ENCODE peak calls at places on chromosomes 3 and 15, in six cellular contexts. L is upper lobe of right lung, X is NT2/D1, F is aorta, R is neural progenitor cell, Q is adrenal gland. C is an unnamed sample.
A peak's percentile ranks its signal among the peaks of the same experiment; 100 is the strongest.

GRCh38 chr3:150429767-150430166 is 21.7 kb downstream of the TSC22D2 start:
- DNase-seq in L (no peak), X (no peak), F (no peak), R (no peak), Q (no peak), C (no peak)

GRCh38 chr3:54621181-54621580 is 306.7 kb downstream of the LRTM1 start:
- DNase-seq in L (no peak), X (no peak), F (no peak), R (no peak), Q (peak; percentile 55), C (peak; percentile 83)

GRCh38 chr3:172140499-172141391 is 101.4 kb downstream of the FNDC3B start:
- DNase-seq in L (no peak), X (no peak), F (no peak), R (no peak), Q (peak; percentile 73), C (no peak)

GRCh38 chr15:85771781-85772445 is 22.8 kb downstream of the KLHL25 start:
- DNase-seq in L (peak; percentile 83), X (no peak), F (peak; percentile 91), R (no peak), Q (peak; percentile 65), C (no peak)

GRCh38 chr3:183485585-183485984 is 57.2 kb upstream of the MCF2L2 start:
- DNase-seq in L (no peak), X (no peak), F (no peak), R (no peak), Q (peak; percentile 31), C (no peak)

GRCh38 chr3:126526668-126527005 is 2.7 kb downstream of the CHST13 start:
- DNase-seq in L (peak; percentile 55), X (no peak), F (peak; percentile 57), R (no peak), Q (no peak), C (no peak)

GRCh38 chr3:171221104-171221503 is 194.6 kb upstream of the SLC2A2 start:
- DNase-seq in L (no peak), X (no peak), F (no peak), R (no peak), Q (no peak), C (no peak)

GRCh38 chr3:43423142-43423541 is 136.8 kb downstream of the SNRK start:
- DNase-seq in L (no peak), X (no peak), F (peak; percentile 85), R (no peak), Q (peak; percentile 93), C (peak; percentile 38)

GRCh38 chr3:182244222-182244971 is 532.7 kb downstream of the SOX2 start:
- DNase-seq in L (no peak), X (no peak), F (no peak), R (no peak), Q (no peak), C (no peak)

GRCh38 chr15:23467110-23467600 is 20.1 kb upstream of the GOLGA6L2 start:
- DNase-seq in L (no peak), X (no peak), F (no peak), R (peak; percentile 6), Q (no peak), C (no peak)

GRCh38 chr3:35422826-35423601 is 216.3 kb upstream of the ARPP21 start:
- DNase-seq in L (no peak), X (no peak), F (no peak), R (no peak), Q (no peak), C (peak; percentile 11)

GRCh38 chr3:130905551-130905950 is 11.7 kb downstream of the ATP2C1 start:
- DNase-seq in L (no peak), X (no peak), F (no peak), R (no peak), Q (no peak), C (no peak)

GRCh38 chr15:52095597-52096262 is 16.8 kb downstream of the BCL2L10 start:
- DNase-seq in L (no peak), X (no peak), F (no peak), R (no peak), Q (no peak), C (peak; percentile 48)

GRCh38 chr3:197750863-197751737 is 1.4 kb downstream of the FYTTD1 start:
- DNase-seq in L (peak; percentile 73), X (no peak), F (peak; percentile 87), R (peak; percentile 21), Q (peak; percentile 78), C (peak; percentile 73)

GRCh38 chr3:151404316-151404715 is 19.8 kb upstream of the P2RY12 start:
- DNase-seq in L (no peak), X (no peak), F (no peak), R (no peak), Q (no peak), C (no peak)

GRCh38 chr3:175421897-175422296 is 562.8 kb downstream of the NAALADL2 start:
- DNase-seq in L (no peak), X (no peak), F (no peak), R (no peak), Q (no peak), C (no peak)

GRCh38 chr15:63089260-63090043 is 32.2 kb upstream of the LACTB start:
- DNase-seq in L (no peak), X (peak; percentile 76), F (no peak), R (no peak), Q (no peak), C (peak; percentile 91)

GRCh38 chr3:112629425-112629824 is 11.5 kb downstream of the CCDC80 start:
- DNase-seq in L (no peak), X (peak; percentile 61), F (no peak), R (no peak), Q (peak; percentile 81), C (peak; percentile 92)

GRCh38 chr3:192812736-192813383 is 85.5 kb upstream of the FGF12 start:
- DNase-seq in L (no peak), X (peak; percentile 38), F (no peak), R (peak; percentile 66), Q (no peak), C (no peak)

GRCh38 chr15:71809346-71809745 is 1.0 kb upstream of the NR2E3 start:
- DNase-seq in L (no peak), X (no peak), F (no peak), R (no peak), Q (no peak), C (no peak)

GRCh38 chr15:63059573-63060216 is 17.1 kb downstream of the TPM1 start:
- DNase-seq in L (no peak), X (no peak), F (no peak), R (no peak), Q (peak; percentile 55), C (no peak)

GRCh38 chr3:176514297-176514696 is 683.0 kb downstream of the TBL1XR1 start:
- DNase-seq in L (no peak), X (peak; percentile 76), F (no peak), R (peak; percentile 84), Q (no peak), C (peak; percentile 35)

GRCh38 chr3:172520332-172520831 is 2.8 kb downstream of the TNFSF10 start:
- DNase-seq in L (no peak), X (no peak), F (no peak), R (no peak), Q (no peak), C (no peak)

GRCh38 chr15:52232327-52232726 is 41.1 kb upstream of the GNB5 start:
- DNase-seq in L (no peak), X (no peak), F (no peak), R (no peak), Q (no peak), C (no peak)

GRCh38 chr15:65054333-65055200 is 9.4 kb downstream of the SLC51B start:
- DNase-seq in L (peak; percentile 84), X (peak; percentile 46), F (peak; percentile 91), R (peak; percentile 81), Q (peak; percentile 92), C (peak; percentile 65)

GRCh38 chr3:127483902-127484591 is 106.5 kb downstream of the TPRA1 start:
- DNase-seq in L (peak; percentile 46), X (no peak), F (peak; percentile 40), R (no peak), Q (peak; percentile 18), C (no peak)

GRCh38 chr3:128173241-128173640 is 20.0 kb downstream of the EEFSEC start:
- DNase-seq in L (no peak), X (no peak), F (no peak), R (no peak), Q (no peak), C (no peak)

GRCh38 chr3:69941037-69941436 is 58.5 kb upstream of the SAMMSON start:
- DNase-seq in L (no peak), X (no peak), F (no peak), R (no peak), Q (no peak), C (no peak)

GRCh38 chr15:90674476-90674875 is 42.7 kb upstream of the BLM start:
- DNase-seq in L (no peak), X (no peak), F (no peak), R (no peak), Q (no peak), C (no peak)

DNA sequence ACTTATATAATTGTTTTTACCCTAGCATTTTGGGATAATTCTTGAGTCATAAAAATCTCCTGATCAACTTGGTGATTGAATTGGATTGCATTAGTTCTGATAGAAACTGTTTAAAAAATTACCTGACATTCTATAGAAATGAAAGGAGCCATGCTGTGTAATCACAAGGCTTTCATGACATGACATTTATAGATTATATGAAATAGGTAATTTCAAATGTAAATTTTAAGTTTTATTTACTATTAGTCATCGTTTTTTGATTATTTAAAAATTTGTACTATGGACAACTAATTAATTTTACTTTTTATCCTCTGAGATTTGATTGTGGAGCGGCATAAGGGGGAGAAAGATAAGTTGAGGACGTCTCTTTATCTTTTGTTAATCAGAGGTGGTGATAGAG is 12.3 kb upstream of the CHD2 start:
- DNase-seq in L (no peak), X (no peak), F (no peak), R (no peak), Q (no peak), C (no peak)
- H3K4me3 ChIP-seq in L (peak overlapping the region; percentile 67), X (no peak overlapping the region), F (no peak overlapping the region), R (peak overlapping the region; percentile 94), Q (peak overlapping the region; percentile 99), C (no peak overlapping the region)

DNA sequence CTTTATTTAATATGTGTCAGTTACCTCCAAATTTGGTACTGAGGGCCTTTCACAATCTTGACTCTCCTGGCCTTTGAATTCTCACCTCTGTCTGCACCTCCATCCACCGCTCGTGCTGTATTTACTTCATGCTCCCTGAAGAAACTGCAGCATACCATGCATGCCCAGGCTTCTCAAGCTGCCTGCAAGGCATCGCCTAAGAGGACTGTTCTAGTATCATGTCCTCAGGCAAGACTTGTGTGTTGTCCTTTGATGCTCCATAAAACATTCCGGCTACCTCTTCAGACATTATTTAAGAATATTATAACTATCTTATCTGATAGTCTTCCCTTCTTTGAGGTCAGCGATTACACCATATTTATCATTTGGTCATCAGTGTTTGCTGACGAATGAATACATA is 682.5 kb downstream of the NR2F2 start:
- DNase-seq in L (no peak), X (no peak), F (no peak), R (no peak), Q (no peak), C (no peak)
- H3K9me3 ChIP-seq in L (no peaks in the 10 kb centered on the region), X (no peaks in the 10 kb centered on the region), F (no peaks in the 10 kb centered on the region), R (no peaks in the 10 kb centered on the region), Q (no peaks in the 10 kb centered on the region), C (peaks cover 2% of the 10 kb centered on the region)

DNA sequence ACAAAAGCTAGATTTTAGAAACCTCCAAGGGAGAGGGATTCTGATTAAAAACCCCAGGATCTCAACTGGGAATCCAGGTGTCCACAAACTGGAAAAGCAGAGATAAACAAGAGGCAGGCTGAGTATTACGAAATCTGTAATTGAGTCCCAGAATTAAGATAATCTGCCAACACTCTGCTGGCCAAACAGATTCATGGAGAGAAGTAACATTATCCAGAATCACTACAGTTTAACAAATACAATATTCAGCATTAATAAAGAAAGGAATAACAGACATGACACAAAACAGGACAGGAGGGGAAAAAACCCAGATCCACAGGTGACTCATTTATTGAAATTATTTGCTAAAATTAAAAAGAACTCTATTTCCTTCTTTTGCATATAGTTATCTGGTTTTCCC is 227.3 kb upstream of the NANOGP8 start:
- DNase-seq in L (no peak), X (no peak), F (no peak), R (no peak), Q (no peak), C (no peak)
- H3K4me3 ChIP-seq in L (no peak overlapping the region), X (no peak overlapping the region), F (no peak overlapping the region), R (no peak overlapping the region), Q (no peak overlapping the region), C (no peak overlapping the region)

GRCh38 chr3:109803274-109803673 is 465.9 kb upstream of the DPPA4 start:
- DNase-seq in L (no peak), X (no peak), F (no peak), R (peak; percentile 13), Q (no peak), C (no peak)
- H3K9me3 ChIP-seq in L (no peaks in the 10 kb centered on the region), X (no peaks in the 10 kb centered on the region), F (peaks cover 2% of the 10 kb centered on the region), R (no peaks in the 10 kb centered on the region), Q (no peaks in the 10 kb centered on the region), C (peaks cover 2% of the 10 kb centered on the region)